ENCODE peak calls at places on chromosome 9, in seven cellular contexts. U is T1000, S is Right ventricle myocardium inferior, Y is hypothalamus, R is WTC11, I is NCI-H1417, O is WERI-Rb-1. D is an unnamed sample.

GRCh38 chr9:74132986-74133385 is 364.1 kb upstream of the RORB start:
- DNase-seq in I (peak), R (peak), Y (no peak), U (no peak), O (no peak), S (peak), D (no peak)

GRCh38 chr9:124675261-124676158 is 95.6 kb downstream of the NR6A1 start:
- DNase-seq in O (no peak), R (no peak), U (no peak), I (no peak), Y (no peak), S (no peak), D (no peak)

GRCh38 chr9:127225747-127226646 is 38.6 kb upstream of the GARNL3 start:
- DNase-seq in I (peak), S (no peak), Y (peak), O (no peak), U (no peak), R (no peak), D (no peak)

GRCh38 chr9:127139775-127140174 is 17.3 kb upstream of the ANGPTL2 start:
- DNase-seq in Y (no peak), U (no peak), I (no peak), R (no peak), O (no peak), S (no peak), D (no peak)

GRCh38 chr9:95880011-95880690 is 4.7 kb downstream of the ERCC6L2 start:
- DNase-seq in R (no peak), Y (no peak), I (no peak), U (no peak), O (no peak), S (no peak), D (peak)

GRCh38 chr9:129177443-129177790 is 644 bp downstream of the IER5L start:
- DNase-seq in S (no peak), R (no peak), U (no peak), I (no peak), O (no peak), Y (no peak), D (peak)

GRCh38 chr9:130042406-130042930 is 521 bp downstream of the FNBP1 start:
- DNase-seq in Y (no peak), R (peak), I (peak), O (peak), U (no peak), S (peak), D (no peak)

GRCh38 chr9:106697390-106697789 is 165.6 kb upstream of the ZNF462 start:
- DNase-seq in Y (no peak), I (peak), O (no peak), R (no peak), U (no peak), S (no peak), D (no peak)

GRCh38 chr9:133888779-133889491 is 103.2 kb downstream of the VAV2 start:
- DNase-seq in R (no peak), I (no peak), S (no peak), O (no peak), U (no peak), Y (peak), D (no peak)

GRCh38 chr9:134533850-134534585 is 107.6 kb upstream of the COL5A1 start:
- DNase-seq in O (no peak), R (no peak), Y (peak), U (no peak), S (no peak), I (no peak), D (no peak)

GRCh38 chr9:21758540-21758939 is 43.9 kb upstream of the MTAP start:
- DNase-seq in S (no peak), Y (no peak), O (no peak), R (no peak), U (no peak), I (no peak), D (no peak)

GRCh38 chr9:81182421-81182820 is 506.9 kb downstream of the TLE1 start:
- DNase-seq in R (no peak), O (no peak), I (no peak), S (no peak), U (no peak), Y (no peak), D (peak)

GRCh38 chr9:1554123-1555045 is 460.8 kb upstream of the SMARCA2 start:
- DNase-seq in R (no peak), S (no peak), U (no peak), Y (no peak), O (no peak), I (no peak), D (no peak)

GRCh38 chr9:110047232-110047954 is 160.6 kb downstream of the C9orf152 start:
- DNase-seq in O (no peak), I (peak), S (no peak), Y (no peak), U (no peak), R (peak), D (no peak)

GRCh38 chr9:89116064-89116817 is 62.4 kb downstream of the SHC3 start:
- DNase-seq in R (no peak), I (no peak), O (no peak), S (no peak), Y (no peak), U (peak), D (peak)

GRCh38 chr9:83130541-83130940 is 67.6 kb upstream of the RASEF start:
- DNase-seq in O (no peak), Y (no peak), R (no peak), U (no peak), I (no peak), S (no peak), D (no peak)

GRCh38 chr9:115862021-115862420 is 291.6 kb upstream of the PAPPA start:
- DNase-seq in I (no peak), S (no peak), Y (no peak), O (no peak), R (no peak), U (no peak), D (no peak)

GRCh38 chr9:123157216-123157615 is 111.2 kb downstream of the STRBP start:
- DNase-seq in S (no peak), Y (no peak), O (no peak), R (no peak), I (no peak), U (no peak), D (peak)

GRCh38 chr9:134550584-134550983 is 91.0 kb upstream of the COL5A1 start:
- DNase-seq in Y (no peak), U (no peak), I (no peak), O (peak), S (no peak), R (peak), D (no peak)

GRCh38 chr9:35835216-35835604 is 6.2 kb downstream of the TMEM8B start:
- DNase-seq in I (no peak), Y (no peak), R (peak), S (no peak), O (peak), U (no peak), D (no peak)

GRCh38 chr9:86324308-86324707 is 29.9 kb downstream of the TUT7 start:
- DNase-seq in I (no peak), S (no peak), U (no peak), R (no peak), O (no peak), Y (no peak), D (peak)

GRCh38 chr9:105441761-105442160 is 6.1 kb upstream of the FSD1L start:
- DNase-seq in Y (no peak), I (no peak), O (no peak), R (no peak), U (no peak), S (no peak), D (peak)

GRCh38 chr9:89243296-89244061 is 64.9 kb upstream of the SHC3 start:
- DNase-seq in S (no peak), I (peak), R (no peak), Y (no peak), U (no peak), O (no peak), D (no peak)

GRCh38 chr9:137311171-137311970 is 9.3 kb upstream of the NRARP start:
- DNase-seq in Y (no peak), O (peak), S (no peak), U (no peak), I (peak), R (no peak), D (no peak)

GRCh38 chr9:80501635-80502034 is 929.9 kb downstream of the TLE4 start:
- DNase-seq in R (no peak), O (no peak), I (no peak), U (no peak), Y (no peak), S (no peak), D (no peak)